ENCODE peak calls at places on chromosomes 16 and 17, in eight cellular contexts. One of them, this sample, is unnamed.
A peak's percentile ranks its signal among the peaks of the same experiment; 100 is the strongest.

GRCh38 chr17:39191750-39192510 is 5.5 kb downstream of the CACNB1 start:
- DNase-seq in astrocyte of the hippocampus: no peak
- DNase-seq in psoas muscle: peak; percentile 75
- DNase-seq in HS-27A: no peak
- DNase-seq in GM20000: no peak
- DNase-seq in right cardiac atrium: peak; percentile 37
- DNase-seq in GM13976: no peak
- DNase-seq in stimulated activated CD8-positive, alpha-beta memory T cell treated with anti-CD3 and anti-CD28 coated beads, Interleukin-12 subunit alpha, Interleukin-12 subunit beta, amount 100 ng/mL, for 1 hour: no peak
- DNase-seq in this sample: no peak

GRCh38 chr17:37299257-37299985 is 76.4 kb upstream of the C17orf78 start:
- DNase-seq in stimulated activated CD8-positive, alpha-beta memory T cell treated with anti-CD3 and anti-CD28 coated beads, Interleukin-12 subunit alpha, Interleukin-12 subunit beta, amount 100 ng/mL, for 1 hour: no peak
- DNase-seq in astrocyte of the hippocampus: peak; percentile 54
- DNase-seq in GM20000: no peak
- DNase-seq in right cardiac atrium: no peak
- DNase-seq in HS-27A: no peak
- DNase-seq in psoas muscle: no peak
- DNase-seq in GM13976: no peak
- DNase-seq in this sample: peak; percentile 63

GRCh38 chr17:11622468-11622867 is 24.2 kb downstream of the DNAH9 start:
- DNase-seq in astrocyte of the hippocampus: no peak
- DNase-seq in GM20000: no peak
- DNase-seq in right cardiac atrium: no peak
- DNase-seq in HS-27A: no peak
- DNase-seq in GM13976: no peak
- DNase-seq in stimulated activated CD8-positive, alpha-beta memory T cell treated with anti-CD3 and anti-CD28 coated beads, Interleukin-12 subunit alpha, Interleukin-12 subunit beta, amount 100 ng/mL, for 1 hour: no peak
- DNase-seq in psoas muscle: no peak
- DNase-seq in this sample: no peak

GRCh38 chr17:42795061-42795460 is 3.4 kb downstream of the COA3 start:
- DNase-seq in psoas muscle: no peak
- DNase-seq in GM20000: no peak
- DNase-seq in astrocyte of the hippocampus: no peak
- DNase-seq in HS-27A: no peak
- DNase-seq in GM13976: no peak
- DNase-seq in right cardiac atrium: no peak
- DNase-seq in stimulated activated CD8-positive, alpha-beta memory T cell treated with anti-CD3 and anti-CD28 coated beads, Interleukin-12 subunit alpha, Interleukin-12 subunit beta, amount 100 ng/mL, for 1 hour: no peak
- DNase-seq in this sample: no peak

GRCh38 chr16:57892041-57892440 is 78.9 kb downstream of the CNGB1 start:
- DNase-seq in psoas muscle: no peak
- DNase-seq in astrocyte of the hippocampus: peak; percentile 97
- DNase-seq in GM13976: no peak
- DNase-seq in GM20000: no peak
- DNase-seq in stimulated activated CD8-positive, alpha-beta memory T cell treated with anti-CD3 and anti-CD28 coated beads, Interleukin-12 subunit alpha, Interleukin-12 subunit beta, amount 100 ng/mL, for 1 hour: no peak
- DNase-seq in HS-27A: peak; percentile 89
- DNase-seq in right cardiac atrium: no peak
- DNase-seq in this sample: no peak

GRCh38 chr17:14245002-14245401 is 8.3 kb upstream of the CDRT15 start:
- DNase-seq in right cardiac atrium: no peak
- DNase-seq in HS-27A: no peak
- DNase-seq in stimulated activated CD8-positive, alpha-beta memory T cell treated with anti-CD3 and anti-CD28 coated beads, Interleukin-12 subunit alpha, Interleukin-12 subunit beta, amount 100 ng/mL, for 1 hour: no peak
- DNase-seq in GM20000: no peak
- DNase-seq in astrocyte of the hippocampus: no peak
- DNase-seq in GM13976: no peak
- DNase-seq in psoas muscle: no peak
- DNase-seq in this sample: no peak

GRCh38 chr17:8705427-8705826 is 39.2 kb downstream of the CCDC42 start:
- DNase-seq in GM20000: no peak
- DNase-seq in stimulated activated CD8-positive, alpha-beta memory T cell treated with anti-CD3 and anti-CD28 coated beads, Interleukin-12 subunit alpha, Interleukin-12 subunit beta, amount 100 ng/mL, for 1 hour: no peak
- DNase-seq in astrocyte of the hippocampus: no peak
- DNase-seq in HS-27A: no peak
- DNase-seq in GM13976: no peak
- DNase-seq in psoas muscle: no peak
- DNase-seq in right cardiac atrium: no peak
- DNase-seq in this sample: no peak

GRCh38 chr16:87395181-87395842 is 3.2 kb downstream of the MAP1LC3B start:
- DNase-seq in stimulated activated CD8-positive, alpha-beta memory T cell treated with anti-CD3 and anti-CD28 coated beads, Interleukin-12 subunit alpha, Interleukin-12 subunit beta, amount 100 ng/mL, for 1 hour: no peak
- DNase-seq in right cardiac atrium: no peak
- DNase-seq in psoas muscle: no peak
- DNase-seq in astrocyte of the hippocampus: no peak
- DNase-seq in GM13976: no peak
- DNase-seq in HS-27A: no peak
- DNase-seq in GM20000: no peak
- DNase-seq in this sample: no peak

GRCh38 chr17:81580481-81580880 is 28.3 kb upstream of the FAAP100 start:
- DNase-seq in GM13976: no peak
- DNase-seq in astrocyte of the hippocampus: no peak
- DNase-seq in psoas muscle: no peak
- DNase-seq in stimulated activated CD8-positive, alpha-beta memory T cell treated with anti-CD3 and anti-CD28 coated beads, Interleukin-12 subunit alpha, Interleukin-12 subunit beta, amount 100 ng/mL, for 1 hour: no peak
- DNase-seq in GM20000: no peak
- DNase-seq in right cardiac atrium: no peak
- DNase-seq in HS-27A: no peak
- DNase-seq in this sample: no peak

GRCh38 chr17:19713462-19713861 is 2.9 kb downstream of the SLC47A2 start:
- DNase-seq in GM20000: no peak
- DNase-seq in astrocyte of the hippocampus: no peak
- DNase-seq in HS-27A: no peak
- DNase-seq in psoas muscle: no peak
- DNase-seq in GM13976: peak; percentile 16
- DNase-seq in right cardiac atrium: no peak
- DNase-seq in stimulated activated CD8-positive, alpha-beta memory T cell treated with anti-CD3 and anti-CD28 coated beads, Interleukin-12 subunit alpha, Interleukin-12 subunit beta, amount 100 ng/mL, for 1 hour: no peak
- DNase-seq in this sample: no peak

GRCh38 chr17:20226814-20227482 is 217.8 kb downstream of the SPECC1 start:
- DNase-seq in psoas muscle: peak; percentile 80
- DNase-seq in GM13976: peak; percentile 70
- DNase-seq in astrocyte of the hippocampus: peak; percentile 91
- DNase-seq in stimulated activated CD8-positive, alpha-beta memory T cell treated with anti-CD3 and anti-CD28 coated beads, Interleukin-12 subunit alpha, Interleukin-12 subunit beta, amount 100 ng/mL, for 1 hour: peak; percentile 69
- DNase-seq in right cardiac atrium: peak; percentile 95
- DNase-seq in HS-27A: peak; percentile 63
- DNase-seq in GM20000: peak; percentile 69
- DNase-seq in this sample: peak; percentile 95

GRCh38 chr17:11308550-11308949 is 67.5 kb downstream of the SHISA6 start:
- DNase-seq in HS-27A: no peak
- DNase-seq in stimulated activated CD8-positive, alpha-beta memory T cell treated with anti-CD3 and anti-CD28 coated beads, Interleukin-12 subunit alpha, Interleukin-12 subunit beta, amount 100 ng/mL, for 1 hour: no peak
- DNase-seq in astrocyte of the hippocampus: no peak
- DNase-seq in psoas muscle: no peak
- DNase-seq in GM13976: no peak
- DNase-seq in GM20000: no peak
- DNase-seq in right cardiac atrium: no peak
- DNase-seq in this sample: no peak

GRCh38 chr17:61454932-61455753 is 2.9 kb downstream of the TBX4 start:
- DNase-seq in stimulated activated CD8-positive, alpha-beta memory T cell treated with anti-CD3 and anti-CD28 coated beads, Interleukin-12 subunit alpha, Interleukin-12 subunit beta, amount 100 ng/mL, for 1 hour: no peak
- DNase-seq in GM13976: no peak
- DNase-seq in HS-27A: no peak
- DNase-seq in astrocyte of the hippocampus: no peak
- DNase-seq in psoas muscle: no peak
- DNase-seq in right cardiac atrium: no peak
- DNase-seq in GM20000: no peak
- DNase-seq in this sample: no peak

GRCh38 chr16:21283521-21284289 is 5.6 kb upstream of the CRYM start:
- DNase-seq in psoas muscle: peak; percentile 45
- DNase-seq in GM13976: peak; percentile 45
- DNase-seq in astrocyte of the hippocampus: peak; percentile 64
- DNase-seq in right cardiac atrium: peak; percentile 84
- DNase-seq in stimulated activated CD8-positive, alpha-beta memory T cell treated with anti-CD3 and anti-CD28 coated beads, Interleukin-12 subunit alpha, Interleukin-12 subunit beta, amount 100 ng/mL, for 1 hour: no peak
- DNase-seq in GM20000: peak; percentile 62
- DNase-seq in HS-27A: no peak
- DNase-seq in this sample: no peak